ENCODE peak calls at places on chromosome 6, in seven cellular contexts. O is myocyte; Q is GM13976; N is HFF-Myc; M is NCI-H2171 treated with DMSO at 0.1 percent for 48 hours; B is stimulated activated CD4-positive, alpha-beta T cell treated with anti-CD3 and anti-CD28 coated beads, Interleukin-15, amount 100 ng/mL, for 1 hour; L is activated naive CD8-positive, alpha-beta T cell treated with anti-CD3 and anti-CD28 coated beads, Interleukin-2, amount 50 U/mL, for 24 hours. S is an unnamed sample.

GRCh38 chr6:168101201-168102092 is 22.4 kb upstream of the FRMD1 start:
- DNase-seq in O (no peak), Q (no peak), N (no peak), M (no peak), B (no peak), L (no peak), S (peak; percentile 45)

GRCh38 chr6:48782230-48782629 is 671.2 kb upstream of the PTCHD4 start:
- DNase-seq in O (no peak), Q (no peak), N (no peak), M (no peak), B (no peak), L (no peak), S (no peak)

GRCh38 chr6:170227521-170227983 is 63.3 kb downstream of the DLL1 start:
- DNase-seq in O (peak; percentile 65), Q (no peak), N (no peak), M (no peak), B (no peak), L (no peak), S (peak; percentile 25)

GRCh38 chr6:8794420-8794819 is 359.1 kb upstream of the SLC35B3 start:
- DNase-seq in O (no peak), Q (no peak), N (no peak), M (no peak), B (no peak), L (no peak), S (no peak)

GRCh38 chr6:35359744-35360348 is 17.5 kb downstream of the PPARD start:
- DNase-seq in O (peak; percentile 86), Q (no peak), N (no peak), M (no peak), B (no peak), L (no peak), S (no peak)

GRCh38 chr6:152723398-152723797 is 25.7 kb downstream of the MYCT1 start:
- DNase-seq in O (peak; percentile 96), Q (no peak), N (no peak), M (peak; percentile 5), B (no peak), L (no peak), S (no peak)

GRCh38 chr6:150312395-150312794 is 56.4 kb upstream of the IYD start:
- DNase-seq in O (no peak), Q (no peak), N (no peak), M (no peak), B (no peak), L (no peak), S (no peak)

GRCh38 chr6:165841153-165841558 is 178.1 kb upstream of the PDE10A start:
- DNase-seq in O (no peak), Q (no peak), N (no peak), M (no peak), B (no peak), L (no peak), S (no peak)

GRCh38 chr6:125300992-125301434 is 754 bp downstream of the HDDC2 start:
- DNase-seq in O (peak; percentile 37), Q (no peak), N (no peak), M (no peak), B (no peak), L (no peak), S (no peak)

GRCh38 chr6:11366183-11366933 is 133.9 kb upstream of the NEDD9 start:
- DNase-seq in O (no peak), Q (peak; percentile 70), N (no peak), M (no peak), B (no peak), L (peak; percentile 47), S (peak; percentile 70)

GRCh38 chr6:153790048-153790447 is 249.0 kb upstream of the OPRM1 start:
- DNase-seq in O (peak; percentile 27), Q (peak; percentile 8), N (peak; percentile 14), M (no peak), B (no peak), L (no peak), S (no peak)

GRCh38 chr6:127920804-127921203 is 19.9 kb upstream of the THEMIS start:
- DNase-seq in O (no peak), Q (no peak), N (no peak), M (no peak), B (no peak), L (no peak), S (no peak)

GRCh38 chr6:4084444-4085328 is 5.7 kb upstream of the FAM217A start:
- DNase-seq in O (no peak), Q (no peak), N (no peak), M (no peak), B (no peak), L (no peak), S (no peak)

GRCh38 chr6:67679566-67680296 is 955.4 kb upstream of the ADGRB3 start:
- DNase-seq in O (no peak), Q (no peak), N (no peak), M (no peak), B (no peak), L (no peak), S (no peak)

GRCh38 chr6:1510239-1510638 is 99.5 kb upstream of the FOXC1 start:
- DNase-seq in O (no peak), Q (no peak), N (no peak), M (no peak), B (no peak), L (no peak), S (no peak)

GRCh38 chr6:150604467-150604866 is 4.8 kb downstream of the PLEKHG1 start:
- DNase-seq in O (no peak), Q (no peak), N (no peak), M (no peak), B (no peak), L (no peak), S (no peak)

GRCh38 chr6:3518356-3518841 is 61.5 kb upstream of the SLC22A23 start:
- DNase-seq in O (peak; percentile 86), Q (no peak), N (peak; percentile 71), M (peak; percentile 64), B (no peak), L (no peak), S (no peak)

GRCh38 chr6:290111-290932 is 2.0 kb upstream of the DUSP22 start:
- DNase-seq in O (no peak), Q (peak; percentile 44), N (no peak), M (no peak), B (no peak), L (no peak), S (no peak)

GRCh38 chr6:127464161-127464880 is 5.1 kb upstream of the KIAA0408 start:
- DNase-seq in O (peak; percentile 94), Q (no peak), N (no peak), M (no peak), B (no peak), L (no peak), S (no peak)

GRCh38 chr6:7914991-7915789 is 4.6 kb upstream of the TXNDC5 start:
- DNase-seq in O (peak; percentile 22), Q (no peak), N (peak; percentile 58), M (no peak), B (no peak), L (no peak), S (no peak)

GRCh38 chr6:329888-330691 is 37.8 kb downstream of the DUSP22 start:
- DNase-seq in O (no peak), Q (no peak), N (no peak), M (no peak), B (no peak), L (no peak), S (no peak)

GRCh38 chr6:32173051-32173727 is 2.7 kb downstream of the AGPAT1 start:
- DNase-seq in O (no peak), Q (no peak), N (no peak), M (no peak), B (no peak), L (no peak), S (no peak)

GRCh38 chr6:1267790-1268762 is 43.8 kb upstream of the FOXQ1 start:
- DNase-seq in O (no peak), Q (no peak), N (no peak), M (no peak), B (no peak), L (no peak), S (no peak)

GRCh38 chr6:658244-658643 is 1.3 kb upstream of the HUS1B start:
- DNase-seq in O (peak; percentile 69), Q (no peak), N (no peak), M (no peak), B (no peak), L (no peak), S (no peak)

GRCh38 chr6:97038437-97038836 is 113.9 kb downstream of the KLHL32 start:
- DNase-seq in O (no peak), Q (no peak), N (no peak), M (no peak), B (no peak), L (no peak), S (no peak)

GRCh38 chr6:143336446-143337152 is 113.9 kb downstream of the ADAT2 start:
- DNase-seq in O (peak; percentile 51), Q (no peak), N (peak; percentile 38), M (no peak), B (no peak), L (no peak), S (no peak)

GRCh38 chr6:85113934-85114582 is 335.8 kb upstream of the NT5E start:
- DNase-seq in O (no peak), Q (no peak), N (no peak), M (no peak), B (no peak), L (no peak), S (no peak)

GRCh38 chr6:167856999-167857660 is 30.4 kb downstream of the AFDN start:
- DNase-seq in O (no peak), Q (no peak), N (no peak), M (no peak), B (no peak), L (no peak), S (no peak)

GRCh38 chr6:1704711-1705110 is 95.0 kb downstream of the FOXC1 start:
- DNase-seq in O (no peak), Q (no peak), N (no peak), M (no peak), B (no peak), L (no peak), S (no peak)

GRCh38 chr6:107360476-107360875 is 98.9 kb downstream of the PDSS2 start:
- DNase-seq in O (no peak), Q (no peak), N (no peak), M (no peak), B (no peak), L (no peak), S (no peak)

GRCh38 chr6:56949925-56950495 is 4.9 kb upstream of the BEND6 start:
- DNase-seq in O (no peak), Q (no peak), N (no peak), M (no peak), B (no peak), L (no peak), S (no peak)

GRCh38 chr6:90948540-90948939 is 361.7 kb upstream of the MAP3K7 start:
- DNase-seq in O (no peak), Q (no peak), N (no peak), M (no peak), B (no peak), L (no peak), S (no peak)

GRCh38 chr6:75850026-75850385 is 101.0 kb downstream of the MYO6 start:
- DNase-seq in O (no peak), Q (no peak), N (no peak), M (no peak), B (no peak), L (no peak), S (no peak)

GRCh38 chr6:110053395-110054240 is 75.5 kb downstream of the GPR6 start:
- DNase-seq in O (peak; percentile 63), Q (peak; percentile 53), N (peak; percentile 24), M (peak; percentile 66), B (no peak), L (no peak), S (no peak)

GRCh38 chr6:16386056-16386455 is 147.7 kb downstream of the GMPR start:
- DNase-seq in O (no peak), Q (no peak), N (no peak), M (no peak), B (no peak), L (no peak), S (no peak)